ENCODE peak calls at places on chromosome 12, in four cellular contexts. I is stimulated activated CD8-positive, alpha-beta memory T cell treated with anti-CD3 and anti-CD28 coated beads, Interleukin-12 subunit alpha, Interleukin-12 subunit beta, amount 100 ng/mL, for 4 hours; D is stimulated activated CD4-positive, alpha-beta T cell treated with anti-CD3 and anti-CD28 coated beads, TNF-alpha, amount 100 ng/mL, for 48 hours; Z is cardiac muscle cell. P is an unnamed sample.
A peak's percentile ranks its signal among the peaks of the same experiment; 100 is the strongest.

GRCh38 chr12:65960820-65961691 is 136.8 kb downstream of the HMGA2 start:
- DNase-seq in I (no peak), D (no peak), Z (no peak), P (no peak)

GRCh38 chr12:11927311-11927935 is 143.3 kb upstream of the BCL2L14 start:
- DNase-seq in I (no peak), D (no peak), Z (peak; percentile 2), P (no peak)

GRCh38 chr12:64352181-64352580 is 38.4 kb downstream of the C12orf56 start:
- DNase-seq in I (no peak), D (no peak), Z (no peak), P (no peak)

GRCh38 chr12:69150796-69151127 is 88.6 kb upstream of the CPSF6 start:
- DNase-seq in I (no peak), D (no peak), Z (no peak), P (no peak)

GRCh38 chr12:61554268-61555008 is 705.8 kb upstream of the USP15 start:
- DNase-seq in I (no peak), D (no peak), Z (no peak), P (no peak)

GRCh38 chr12:111248981-111249380 is 119.9 kb downstream of the PHETA1 start:
- DNase-seq in I (no peak), D (no peak), Z (no peak), P (no peak)

GRCh38 chr12:16036073-16036472 is 124.9 kb downstream of the DERA start:
- DNase-seq in I (no peak), D (no peak), Z (no peak), P (no peak)

GRCh38 chr12:113889806-113890581 is 76.1 kb downstream of the RBM19 start:
- DNase-seq in I (no peak), D (no peak), Z (no peak), P (peak; percentile 47)

GRCh38 chr12:3005736-3006135 is 46.5 kb downstream of the TEAD4 start:
- DNase-seq in I (no peak), D (no peak), Z (no peak), P (no peak)

GRCh38 chr12:94235894-94236293 is 87.5 kb downstream of the PLXNC1 start:
- DNase-seq in I (no peak), D (no peak), Z (no peak), P (no peak)

GRCh38 chr12:6066651-6067050 is 57.8 kb downstream of the VWF start:
- DNase-seq in I (no peak), D (no peak), Z (no peak), P (no peak)

GRCh38 chr12:66159088-66159487 is 10.7 kb downstream of the TMBIM4 start:
- DNase-seq in I (no peak), D (no peak), Z (no peak), P (no peak)

GRCh38 chr12:82099216-82099615 is 259.0 kb downstream of the CCDC59 start:
- DNase-seq in I (no peak), D (no peak), Z (no peak), P (no peak)

GRCh38 chr12:9118161-9118560 is 2.4 kb upstream of the A2M start:
- DNase-seq in I (no peak), D (no peak), Z (no peak), P (peak; percentile 4)

GRCh38 chr12:6326316-6326959 is 15.4 kb downstream of the TNFRSF1A start:
- DNase-seq in I (no peak), D (no peak), Z (peak; percentile 80), P (peak; percentile 58)

GRCh38 chr12:131788070-131788469 is 40.1 kb upstream of the MMP17 start:
- DNase-seq in I (no peak), D (no peak), Z (no peak), P (no peak)

GRCh38 chr12:6538420-6539275 is 4.3 kb downstream of the GAPDH start:
- DNase-seq in I (no peak), D (no peak), Z (no peak), P (peak; percentile 45)

GRCh38 chr12:70466753-70467152 is 100.7 kb downstream of the KCNMB4 start:
- DNase-seq in I (no peak), D (no peak), Z (no peak), P (no peak)

GRCh38 chr12:12531194-12531593 is 31.5 kb downstream of the DUSP16 start:
- DNase-seq in I (no peak), D (no peak), Z (no peak), P (no peak)

GRCh38 chr12:48882325-48882687 is 16.6 kb upstream of the RND1 start:
- DNase-seq in I (no peak), D (no peak), Z (peak; percentile 64), P (no peak)